ENCODE peak calls at places on chromosome 11, in six cellular contexts. G is brain microvascular endothelial cell, N is body of pancreas, W is IMR-90, E is BE2C, M is choroid plexus epithelial cell. H is an unnamed sample.
A peak's percentile ranks its signal among the peaks of the same experiment; 100 is the strongest.

GRCh38 chr11:58926251-58926650 is 13.0 kb upstream of the GLYATL1 start:
- DNase-seq in G (no peak), N (no peak), W (peak; percentile 72), E (no peak), M (no peak), H (no peak)

GRCh38 chr11:126543691-126544090 is 188.2 kb downstream of the ST3GAL4 start:
- DNase-seq in G (no peak), N (no peak), W (no peak), E (no peak), M (no peak), H (no peak)

GRCh38 chr11:122214567-122214966 is 98.6 kb upstream of the BLID start:
- DNase-seq in G (peak; percentile 76), N (no peak), W (peak; percentile 76), E (no peak), M (peak; percentile 55), H (no peak)

GRCh38 chr11:489610-490185 is 17.3 kb downstream of the RNH1 start:
- DNase-seq in G (no peak), N (no peak), W (no peak), E (no peak), M (no peak), H (no peak)

GRCh38 chr11:105142167-105142566 is 2.6 kb upstream of the CARD18 start:
- DNase-seq in G (no peak), N (no peak), W (no peak), E (no peak), M (no peak), H (no peak)

GRCh38 chr11:6625832-6626420 is 6.7 kb upstream of the TPP1 start:
- DNase-seq in G (no peak), N (no peak), W (no peak), E (no peak), M (no peak), H (no peak)

GRCh38 chr11:78742430-78742829 is 167.8 kb upstream of the NARS2 start:
- DNase-seq in G (no peak), N (peak; percentile 81), W (peak; percentile 6), E (peak; percentile 57), M (no peak), H (no peak)

GRCh38 chr11:19558189-19558986 is 154.2 kb upstream of the NAV2 start:
- DNase-seq in G (no peak), N (no peak), W (no peak), E (no peak), M (no peak), H (no peak)

GRCh38 chr11:61860054-61860903 is 31.1 kb downstream of the FADS3 start:
- DNase-seq in G (no peak), N (peak; percentile 83), W (no peak), E (no peak), M (peak; percentile 64), H (peak; percentile 8)

GRCh38 chr11:45805305-45806071 is 539 bp downstream of the SLC35C1 start:
- DNase-seq in G (peak; percentile 66), N (peak; percentile 49), W (peak; percentile 78), E (peak; percentile 20), M (peak; percentile 78), H (peak; percentile 70)

GRCh38 chr11:117072517-117073218 is 25.6 kb downstream of the SIK3 start:
- DNase-seq in G (peak; percentile 93), N (no peak), W (peak; percentile 96), E (no peak), M (peak; percentile 92), H (peak; percentile 94)

GRCh38 chr11:2884424-2884815 is 1.2 kb downstream of the CDKN1C start:
- DNase-seq in G (no peak), N (no peak), W (no peak), E (no peak), M (peak; percentile 30), H (peak; percentile 43)

GRCh38 chr11:61966673-61967176 is 709 bp downstream of the FTH1 start:
- DNase-seq in G (peak; percentile 14), N (peak; percentile 33), W (no peak), E (no peak), M (peak; percentile 55), H (peak; percentile 36)

GRCh38 chr11:35420371-35420770 is 1.0 kb upstream of the SLC1A2 start:
- DNase-seq in G (no peak), N (no peak), W (no peak), E (no peak), M (no peak), H (no peak)

GRCh38 chr11:26696330-26696729 is 25.5 kb downstream of the SLC5A12 start:
- DNase-seq in G (no peak), N (no peak), W (no peak), E (no peak), M (no peak), H (no peak)

GRCh38 chr11:66136752-66137123 is 66.7 kb downstream of the PACS1 start:
- DNase-seq in G (peak; percentile 78), N (no peak), W (peak; percentile 87), E (no peak), M (peak; percentile 78), H (peak; percentile 91)

GRCh38 chr11:10694481-10695239 is 1.1 kb upstream of the IRAG1 start:
- DNase-seq in G (peak; percentile 41), N (no peak), W (peak; percentile 83), E (no peak), M (no peak), H (peak; percentile 43)

GRCh38 chr11:68380786-68381622 is 68.6 kb downstream of the LRP5 start:
- DNase-seq in G (no peak), N (no peak), W (peak; percentile 11), E (no peak), M (peak; percentile 22), H (peak; percentile 38)

GRCh38 chr11:63766501-63767270 is 1.9 kb downstream of the ZFTA start:
- DNase-seq in G (no peak), N (no peak), W (no peak), E (no peak), M (no peak), H (no peak)

GRCh38 chr11:65479184-65480145 is 19.4 kb upstream of the MALAT1 start:
- DNase-seq in G (peak; percentile 85), N (peak; percentile 71), W (peak; percentile 95), E (peak; percentile 60), M (peak; percentile 90), H (peak; percentile 99)

GRCh38 chr11:119496997-119497396 is 74.0 kb upstream of the THY1 start:
- DNase-seq in G (no peak), N (no peak), W (no peak), E (no peak), M (no peak), H (no peak)

GRCh38 chr11:86595401-86595800 is 77.0 kb downstream of the ME3 start:
- DNase-seq in G (no peak), N (no peak), W (no peak), E (no peak), M (no peak), H (no peak)

GRCh38 chr11:118088531-118088930 is 1.8 kb upstream of the SMIM35 start:
- DNase-seq in G (peak; percentile 47), N (no peak), W (no peak), E (no peak), M (peak; percentile 52), H (no peak)

GRCh38 chr11:104918113-104918824 is 20.0 kb upstream of the CASP12 start:
- DNase-seq in G (peak; percentile 67), N (no peak), W (peak; percentile 93), E (no peak), M (peak; percentile 86), H (peak; percentile 77)

GRCh38 chr11:19907008-19907579 is 194.5 kb downstream of the NAV2 start:
- DNase-seq in G (no peak), N (no peak), W (no peak), E (no peak), M (no peak), H (no peak)

GRCh38 chr11:85095239-85095638 is 531.9 kb downstream of the DLG2 start:
- DNase-seq in G (no peak), N (no peak), W (no peak), E (no peak), M (no peak), H (no peak)

GRCh38 chr11:79139900-79140299 is 300.9 kb downstream of the TENM4 start:
- DNase-seq in G (no peak), N (no peak), W (no peak), E (no peak), M (no peak), H (no peak)

GRCh38 chr11:114091791-114092397 is 32.4 kb downstream of the ZBTB16 start:
- DNase-seq in G (no peak), N (peak; percentile 10), W (no peak), E (no peak), M (no peak), H (no peak)

DNA sequence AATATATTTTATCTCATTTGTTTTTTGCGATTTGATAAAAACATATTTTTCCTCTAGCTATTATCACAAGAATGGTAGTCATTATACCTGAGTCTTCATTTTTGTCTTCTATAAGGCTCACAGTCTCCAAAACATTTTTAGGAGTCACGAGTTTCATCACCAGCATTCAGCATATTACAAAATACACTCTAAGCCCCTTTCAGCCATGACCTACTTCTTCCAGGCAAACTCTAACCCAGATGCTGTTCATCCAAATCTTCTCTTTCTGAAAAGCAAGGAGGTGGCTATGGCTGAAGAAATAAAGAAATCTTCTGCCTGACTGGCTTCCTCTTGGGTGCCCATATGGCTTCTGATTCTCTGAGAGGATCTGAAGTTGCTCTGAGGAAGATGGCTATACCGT is 35.7 kb upstream of the USP47 start:
- DNase-seq in G (no peak), N (no peak), W (no peak), E (no peak), M (no peak), H (no peak)
- H3K4me3 ChIP-seq in G (no peak overlapping the region), N (no peak overlapping the region), W (no peak overlapping the region), E (no peak overlapping the region), M (no peak overlapping the region), H (no peak overlapping the region)

DNA sequence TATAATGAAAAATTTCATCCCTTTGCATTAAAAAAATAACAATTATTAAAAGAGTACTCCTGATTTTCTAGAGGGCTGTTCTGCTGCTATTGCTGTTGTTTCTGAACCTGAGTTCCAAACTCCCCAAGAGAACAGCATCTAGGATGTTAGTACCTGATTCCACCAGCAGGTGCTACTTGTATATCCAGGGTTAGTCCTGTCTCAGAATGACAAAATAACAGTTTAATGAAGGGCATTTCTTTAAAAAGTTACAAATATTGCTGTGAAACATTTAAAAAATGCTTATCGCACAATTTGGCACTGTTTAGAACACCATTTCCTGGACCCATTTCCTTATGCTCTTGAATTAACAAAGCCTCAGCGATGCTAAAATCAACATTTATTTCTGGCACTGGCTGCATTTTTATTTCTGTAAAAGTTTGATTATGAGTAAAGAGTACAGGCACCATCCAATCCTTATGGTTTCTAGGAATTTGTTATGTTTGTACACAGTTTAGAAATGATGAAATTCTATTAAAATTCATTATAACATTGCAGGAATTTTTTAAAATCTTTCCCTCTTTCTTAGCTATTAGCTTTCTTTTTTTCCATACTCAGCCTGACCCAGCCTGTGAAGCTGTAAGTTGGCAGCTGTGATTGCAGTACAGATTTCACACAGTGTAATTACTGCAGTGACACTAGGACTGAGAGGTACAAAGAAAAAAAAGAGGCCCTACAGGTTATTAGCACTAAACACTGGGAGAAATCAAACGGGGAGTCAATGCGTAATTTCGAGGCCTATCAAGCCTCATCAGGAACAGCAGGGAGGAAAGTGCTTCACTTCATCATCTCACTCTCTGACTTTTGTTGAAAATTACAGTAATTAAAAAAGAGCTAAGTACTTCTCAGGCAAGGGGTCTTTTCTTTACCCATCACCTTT is 208.8 kb downstream of the DCDC1 start:
- DNase-seq in G (no peak), N (no peak), W (no peak), E (no peak), M (peak; percentile 8), H (no peak)
- TF ChIP-seq CTCF in G (peak; percentile 47), N (peak; percentile 16), W (no peak), E (peak; percentile 17), M (peak; percentile 42), H (no peak)

GRCh38 chr11:77457340-77457739 is 16.6 kb downstream of the PAK1 start:
- DNase-seq in G (no peak), N (no peak), W (no peak), E (no peak), M (no peak), H (no peak)
- H3K4me3 ChIP-seq in G (no peak overlapping the region), N (no peak overlapping the region), W (no peak overlapping the region), E (no peak overlapping the region), M (no peak overlapping the region), H (no peak overlapping the region)

GRCh38 chr11:94519478-94520084 is 7.3 kb downstream of the C11orf97 start:
- DNase-seq in G (peak; percentile 42), N (no peak), W (peak; percentile 49), E (no peak), M (peak; percentile 62), H (peak; percentile 38)
- TF ChIP-seq CTCF in G (peak; percentile 54), N (peak; percentile 67), W (peak; percentile 75), E (peak; percentile 66), M (peak; percentile 64), H (peak; percentile 56)